ENCODE peak calls at places on chromosomes 2 and 18, in five cellular contexts. N is CD4-positive, alpha-beta T cell; O is aorta; L is tibial artery; C is GM23248. F is an unnamed sample.
A peak's percentile ranks its signal among the peaks of the same experiment; 100 is the strongest.

GRCh38 chr2:107817378-107817777 is 9.3 kb upstream of the RGPD4 start:
- DNase-seq in C (no peak), O (no peak), N (no peak), L (no peak), F (no peak)

GRCh38 chr2:127611076-127611925 is 34.7 kb upstream of the GPR17 start:
- DNase-seq in C (no peak), L (peak; percentile 52), N (no peak), O (peak; percentile 43), F (peak; percentile 2)

GRCh38 chr18:34592961-34593382 is 117.1 kb upstream of the DTNA start:
- DNase-seq in N (no peak), O (peak; percentile 84), L (peak; percentile 78), C (peak; percentile 76), F (peak; percentile 64)

GRCh38 chr18:8895341-8895740 is 190.0 kb downstream of the MTCL1 start:
- DNase-seq in O (no peak), C (no peak), N (no peak), L (no peak), F (no peak)

GRCh38 chr2:237483018-237483731 is 3.9 kb upstream of the MLPH start:
- DNase-seq in C (peak; percentile 79), N (no peak), O (no peak), L (no peak), F (peak; percentile 86)

GRCh38 chr2:216765810-216766259 is 70.5 kb upstream of the IGFBP5 start:
- DNase-seq in L (no peak), N (no peak), O (peak; percentile 77), C (no peak), F (peak; percentile 56)

GRCh38 chr2:75288760-75289159 is 89.4 kb upstream of the TACR1 start:
- DNase-seq in N (no peak), C (no peak), O (no peak), L (no peak), F (no peak)

GRCh38 chr18:23169683-23170082 is 34.4 kb downstream of the CABLES1 start:
- DNase-seq in N (no peak), C (no peak), L (no peak), O (no peak), F (no peak)

GRCh38 chr2:145415151-145415550 is 895.2 kb upstream of the ZEB2 start:
- DNase-seq in C (no peak), L (no peak), O (no peak), N (no peak), F (no peak)

GRCh38 chr18:10113156-10114022 is 199.6 kb downstream of the VAPA start:
- DNase-seq in L (no peak), N (no peak), O (no peak), C (no peak), F (no peak)

GRCh38 chr2:138381373-138381772 is 120.2 kb upstream of the SPOPL start:
- DNase-seq in C (no peak), O (no peak), L (no peak), N (no peak), F (no peak)

GRCh38 chr2:28958689-28959088 is 22.4 kb upstream of the TOGARAM2 start:
- DNase-seq in O (no peak), L (no peak), C (peak; percentile 90), N (peak; percentile 13), F (peak; percentile 85)

GRCh38 chr2:86764661-86765307 is 25.9 kb downstream of the CD8A start:
- DNase-seq in N (no peak), L (no peak), C (peak; percentile 58), O (no peak), F (peak; percentile 59)

GRCh38 chr2:39050109-39050508 is 70.7 kb downstream of the SOS1 start:
- DNase-seq in L (no peak), N (no peak), C (peak; percentile 67), O (no peak), F (no peak)

GRCh38 chr2:47344890-47345583 is 57.9 kb upstream of the MSH2 start:
- DNase-seq in N (no peak), C (peak; percentile 67), L (peak; percentile 68), O (no peak), F (peak; percentile 96)

GRCh38 chr2:25740810-25741381 is 67.5 kb upstream of the DTNB start:
- DNase-seq in O (no peak), N (no peak), L (no peak), C (no peak), F (no peak)

DNA sequence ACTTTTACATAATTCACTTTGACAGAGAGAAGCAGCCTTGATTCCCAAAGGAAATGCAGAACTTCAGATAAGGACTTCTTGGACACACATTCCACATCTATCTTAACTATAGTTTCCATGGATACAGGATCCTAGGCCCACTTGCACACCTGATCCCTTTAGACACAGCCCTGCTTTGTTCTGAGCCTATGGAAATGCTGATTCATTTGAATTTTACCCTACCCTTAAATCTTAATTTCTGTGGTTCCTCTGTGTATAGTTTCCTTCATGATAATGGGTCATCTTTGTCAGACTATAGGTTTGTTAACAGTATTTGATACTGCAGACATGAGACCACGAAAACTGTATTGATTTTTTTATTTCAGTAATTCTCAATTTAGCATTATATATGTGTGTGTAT is 77.4 kb downstream of the ACTR3 start:
- DNase-seq in N (no peak), C (no peak), L (no peak), O (no peak), F (no peak)
- H3K27ac ChIP-seq in N (no peak overlapping the region), C (no peak overlapping the region), L (no peak overlapping the region), O (no peak overlapping the region), F (peak overlapping the region; percentile 35)

DNA sequence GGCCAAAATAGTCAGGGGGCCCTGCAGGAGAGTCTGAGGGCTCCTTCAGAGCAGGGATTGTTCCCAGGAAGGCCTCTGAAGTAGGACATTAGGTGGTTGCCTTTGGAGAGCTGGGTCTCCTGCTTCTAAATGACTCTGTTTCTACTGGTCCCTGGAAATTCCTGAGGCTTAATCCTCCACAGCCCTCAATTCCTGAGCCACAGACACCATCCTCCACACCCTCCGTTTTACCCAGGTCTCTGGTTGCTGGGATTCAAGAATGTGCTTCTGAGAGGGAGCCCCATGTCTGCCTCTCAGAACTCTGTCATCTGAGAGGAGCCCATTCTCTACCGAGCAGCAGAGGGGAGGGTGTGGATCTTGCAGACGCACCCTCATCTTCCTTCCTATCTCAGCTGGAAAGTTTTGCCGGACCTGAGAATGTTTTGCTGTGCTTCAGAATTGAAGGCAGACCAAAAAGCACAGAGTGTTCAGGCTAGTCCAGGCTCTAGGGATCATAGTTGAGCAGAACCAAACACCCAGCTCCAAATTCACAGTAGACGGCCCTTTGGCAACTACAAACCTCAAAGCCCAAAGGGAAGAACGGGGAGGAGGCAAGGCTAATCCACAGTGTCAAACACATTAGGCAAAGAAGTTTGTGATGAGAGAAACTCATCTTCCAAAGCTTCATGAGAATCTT is 8.1 kb downstream of the VIT start:
- DNase-seq in L (peak; percentile 68), N (no peak), O (no peak), C (no peak), F (no peak)
- H3K27ac ChIP-seq in L (no peak overlapping the region), N (no peak overlapping the region), O (no peak overlapping the region), C (no peak overlapping the region), F (peak overlapping the region; percentile 49)

GRCh38 chr2:239292956-239293355 is 107.9 kb downstream of the HDAC4 start:
- DNase-seq in N (no peak), O (no peak), C (no peak), L (peak; percentile 38), F (no peak)

GRCh38 chr2:239295377-239296019 is 105.3 kb downstream of the HDAC4 start:
- DNase-seq in O (no peak), C (no peak), L (peak; percentile 43), N (no peak), F (no peak)

GRCh38 chr2:239294571-239295054 is 106.2 kb downstream of the HDAC4 start:
- DNase-seq in L (peak; percentile 59), C (no peak), O (peak; percentile 73), N (no peak), F (no peak)

GRCh38 chr2:239292531-239292930 is 108.3 kb downstream of the HDAC4 start:
- DNase-seq in N (no peak), L (peak; percentile 17), O (no peak), C (no peak), F (no peak)

DNA sequence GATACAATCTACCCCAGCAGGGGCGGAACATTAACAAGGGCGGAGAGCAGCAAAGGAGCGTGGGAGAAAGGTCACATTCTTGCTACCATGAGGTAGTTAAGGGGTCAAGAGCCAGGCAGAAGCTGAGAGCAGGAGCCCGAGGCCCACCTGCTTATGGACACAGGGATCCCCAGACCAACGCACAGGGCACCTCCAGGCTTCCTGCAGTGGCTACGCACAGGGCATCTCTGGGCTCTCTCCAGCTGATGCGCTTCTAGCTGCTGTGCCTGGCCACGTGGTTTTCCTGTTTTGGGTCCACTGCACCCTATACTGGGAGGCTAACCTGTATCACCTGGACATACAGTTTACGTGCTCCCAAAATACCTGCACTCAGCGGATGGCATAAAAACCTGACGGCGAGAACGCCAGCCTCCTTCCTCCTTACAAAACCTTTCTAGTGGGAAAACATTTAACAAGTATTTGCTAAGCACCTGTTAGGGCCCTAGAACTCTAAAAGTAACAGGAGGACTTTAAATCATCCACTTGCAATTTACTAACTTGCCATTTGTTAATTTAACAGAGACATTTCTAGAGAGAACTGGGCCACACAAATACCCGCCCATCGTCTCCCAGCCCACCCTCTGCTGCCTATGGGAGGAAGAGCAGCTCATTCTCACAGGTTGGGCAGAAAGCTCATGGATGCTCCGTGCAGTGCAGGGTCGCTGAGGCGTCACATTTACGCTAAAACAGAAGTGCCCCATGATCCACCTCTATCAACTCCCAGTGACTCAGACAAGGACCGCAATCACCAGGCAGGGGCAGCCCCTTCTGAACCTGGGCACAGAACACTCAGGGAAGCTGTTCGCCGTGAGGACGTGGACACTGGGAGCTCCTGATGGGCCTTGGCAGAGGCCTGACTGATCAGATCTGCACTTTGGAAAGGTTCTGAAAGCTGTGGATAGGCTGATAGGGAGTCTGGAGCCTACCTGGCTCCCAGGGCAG is 107.1 kb downstream of the HDAC4 start:
- DNase-seq in N (peak; percentile 27), C (no peak), O (peak; percentile 69), L (peak; percentile 39), F (no peak)
- H3K27ac ChIP-seq in N (no peak overlapping the region), C (no peak overlapping the region), O (no peak overlapping the region), L (no peak overlapping the region), F (peak overlapping the region; percentile 20)

GRCh38 chr2:167335627-167336026 is 447.3 kb downstream of the XIRP2 start:
- DNase-seq in N (no peak), O (no peak), C (no peak), L (no peak), F (no peak)

GRCh38 chr2:167334343-167334742 is 446.1 kb downstream of the XIRP2 start:
- DNase-seq in C (no peak), N (no peak), O (no peak), L (no peak), F (no peak)

GRCh38 chr2:167331636-167332232 is 443.5 kb downstream of the XIRP2 start:
- DNase-seq in L (no peak), O (no peak), N (no peak), C (peak; percentile 13), F (peak; percentile 46)

GRCh38 chr2:167332358-167332757 is 444.1 kb downstream of the XIRP2 start:
- DNase-seq in C (no peak), L (no peak), O (no peak), N (no peak), F (no peak)

DNA sequence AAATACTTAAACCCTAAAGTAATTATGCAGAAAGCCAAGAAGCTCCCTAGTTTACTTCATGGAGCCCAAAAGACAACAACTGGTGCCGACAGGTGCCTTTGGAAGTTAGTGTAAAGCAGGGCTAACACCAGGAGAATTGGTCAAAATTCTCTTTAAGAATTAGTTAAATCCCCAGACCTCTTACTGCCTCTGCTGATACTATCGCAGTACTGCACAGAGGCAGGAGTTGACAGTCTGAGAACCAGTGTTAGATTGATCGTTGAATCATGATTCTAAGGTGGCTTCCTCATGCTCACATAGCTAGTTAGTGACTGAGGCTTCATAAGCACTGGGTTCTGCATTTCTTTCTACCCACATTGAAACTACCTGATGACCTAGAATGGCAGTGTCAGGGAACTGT is 445.0 kb downstream of the XIRP2 start:
- DNase-seq in C (peak; percentile 0), O (no peak), L (no peak), N (no peak), F (no peak)
- H3K27ac ChIP-seq in C (no peak overlapping the region), O (no peak overlapping the region), L (no peak overlapping the region), N (no peak overlapping the region), F (no peak overlapping the region)